ENCODE peak calls at places on chromosomes 7 and 10, in four cellular contexts. Z is GM10248, A is AG10803, U is OCI-LY7. E is an unnamed sample.

GRCh38 chr7:99558306-99559275 is at the start of gene ZNF655:
- DNase-seq in U (peak), A (peak), Z (peak), E (peak)

GRCh38 chr10:115624448-115624847 is 531.3 kb downstream of the ATRNL1 start:
- DNase-seq in U (no peak), Z (no peak), A (no peak), E (no peak)

GRCh38 chr10:93745411-93746065 is 12.2 kb upstream of the LGI1 start:
- DNase-seq in A (peak), Z (no peak), U (peak), E (peak)

GRCh38 chr10:31347705-31348104 is 28.7 kb downstream of the ZEB1 start:
- DNase-seq in A (no peak), U (no peak), Z (no peak), E (no peak)

GRCh38 chr7:151992375-151992774 is 33.1 kb upstream of the GALNT11 start:
- DNase-seq in A (no peak), U (peak), Z (peak), E (peak)

GRCh38 chr10:28676968-28677888 is at the start of gene BAMBI:
- DNase-seq in A (peak), Z (peak), U (peak), E (peak)

GRCh38 chr7:149685455-149685854 is 87.9 kb downstream of the ZNF467 start:
- DNase-seq in U (no peak), Z (no peak), A (peak), E (no peak)

GRCh38 chr7:69837387-69838068 is 239.3 kb downstream of the AUTS2 start:
- DNase-seq in U (no peak), A (peak), Z (no peak), E (no peak)

GRCh38 chr10:29657719-29658274 is 23.0 kb upstream of the SVIL start:
- DNase-seq in U (no peak), Z (no peak), A (no peak), E (no peak)

GRCh38 chr10:51698473-51699063 is 827 bp downstream of the CSTF2T start:
- DNase-seq in U (no peak), A (no peak), Z (no peak), E (no peak)

GRCh38 chr10:133616371-133617130 is 10.0 kb downstream of the FRG2B start:
- DNase-seq in Z (no peak), A (no peak), U (no peak), E (no peak)

GRCh38 chr7:6107924-6108323 is 76.7 kb downstream of the ANKRD61 start:
- DNase-seq in U (no peak), A (no peak), Z (no peak), E (no peak)

GRCh38 chr7:151134743-151135524 is 32.6 kb downstream of the GBX1 start:
- DNase-seq in U (no peak), A (no peak), Z (no peak), E (no peak)

GRCh38 chr7:136391371-136391770 is 414.2 kb upstream of the MTPN start:
- DNase-seq in U (no peak), A (no peak), Z (no peak), E (no peak)

GRCh38 chr7:46454796-46455195 is 533.7 kb upstream of the IGFBP3 start:
- DNase-seq in A (peak), Z (no peak), U (no peak), E (no peak)

GRCh38 chr7:55307123-55307916 is 57.8 kb upstream of the LANCL2 start:
- DNase-seq in Z (no peak), U (no peak), A (no peak), E (no peak)

GRCh38 chr10:110455440-110455839 is 42.3 kb upstream of the DUSP5 start:
- DNase-seq in A (no peak), Z (no peak), U (peak), E (peak)

GRCh38 chr7:82839063-82839462 is 323.6 kb downstream of the PCLO start:
- DNase-seq in U (no peak), A (no peak), Z (no peak), E (no peak)

GRCh38 chr7:46569117-46569433 is 648.0 kb upstream of the IGFBP3 start:
- DNase-seq in Z (no peak), U (no peak), A (no peak), E (no peak)

GRCh38 chr10:121926669-121927360 is 1.0 kb downstream of the ATE1 start:
- DNase-seq in A (peak), U (peak), Z (peak), E (peak)

GRCh38 chr7:151311294-151311864 is 30.2 kb upstream of the NUB1 start:
- DNase-seq in U (peak), A (no peak), Z (no peak), E (peak)

GRCh38 chr10:72691470-72692056 is 380 bp upstream of the MCU start:
- DNase-seq in Z (no peak), U (no peak), A (no peak), E (no peak)

GRCh38 chr10:93376372-93377296 is 105.5 kb downstream of the MYOF start:
- DNase-seq in Z (peak), A (peak), U (peak), E (peak)

GRCh38 chr10:18378766-18379165 is 238.5 kb downstream of the CACNB2 start:
- DNase-seq in A (no peak), U (no peak), Z (no peak), E (no peak)

GRCh38 chr10:50832171-50832751 is 53.2 kb downstream of the A1CF start:
- DNase-seq in A (no peak), U (no peak), Z (no peak), E (no peak)

DNA sequence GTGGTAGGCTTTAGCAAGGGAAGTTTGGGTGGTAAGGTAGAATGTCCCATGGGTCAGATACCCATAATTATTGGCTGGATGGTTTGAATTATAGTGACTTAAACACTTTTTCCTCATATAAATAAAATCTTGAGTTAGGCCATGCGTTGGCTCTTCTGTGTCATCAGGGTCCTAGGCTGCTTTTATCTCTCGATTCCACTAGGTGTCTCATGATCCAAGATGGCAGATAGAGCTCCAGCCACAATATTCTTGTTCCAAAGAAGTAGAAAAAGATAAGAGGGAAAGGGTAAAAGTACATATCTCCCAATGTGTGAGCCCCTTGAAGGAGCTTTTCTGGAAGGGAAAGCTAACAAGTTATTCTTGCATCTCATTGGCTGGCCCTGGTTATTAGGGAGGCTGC is 144.7 kb downstream of the GRK5 start:
- DNase-seq in Z (no peak), A (no peak), U (peak), E (no peak)
- TF ChIP-seq CTCF in Z (no peak), A (no peak), U (peak), E (no peak)

GRCh38 chr10:97331304-97331703 is 3.2 kb downstream of the FRAT2 start:
- DNase-seq in Z (no peak), U (no peak), A (no peak), E (no peak)

GRCh38 chr10:97333351-97333600 is 1.3 kb downstream of the FRAT2 start:
- DNase-seq in U (peak), Z (no peak), A (no peak), E (peak)

GRCh38 chr10:97333601-97334369 is 744 bp downstream of the FRAT2 start:
- DNase-seq in U (peak), A (peak), Z (no peak), E (peak)

GRCh38 chr10:97334370-97335175 is at the start of gene FRAT2:
- DNase-seq in Z (peak), U (peak), A (peak), E (peak)

GRCh38 chr10:97332586-97333350 is 1.8 kb downstream of the FRAT2 start:
- DNase-seq in U (no peak), Z (no peak), A (peak), E (peak)
- TF ChIP-seq CTCF in U (no peak), Z (peak), A (peak), E (no peak)

DNA sequence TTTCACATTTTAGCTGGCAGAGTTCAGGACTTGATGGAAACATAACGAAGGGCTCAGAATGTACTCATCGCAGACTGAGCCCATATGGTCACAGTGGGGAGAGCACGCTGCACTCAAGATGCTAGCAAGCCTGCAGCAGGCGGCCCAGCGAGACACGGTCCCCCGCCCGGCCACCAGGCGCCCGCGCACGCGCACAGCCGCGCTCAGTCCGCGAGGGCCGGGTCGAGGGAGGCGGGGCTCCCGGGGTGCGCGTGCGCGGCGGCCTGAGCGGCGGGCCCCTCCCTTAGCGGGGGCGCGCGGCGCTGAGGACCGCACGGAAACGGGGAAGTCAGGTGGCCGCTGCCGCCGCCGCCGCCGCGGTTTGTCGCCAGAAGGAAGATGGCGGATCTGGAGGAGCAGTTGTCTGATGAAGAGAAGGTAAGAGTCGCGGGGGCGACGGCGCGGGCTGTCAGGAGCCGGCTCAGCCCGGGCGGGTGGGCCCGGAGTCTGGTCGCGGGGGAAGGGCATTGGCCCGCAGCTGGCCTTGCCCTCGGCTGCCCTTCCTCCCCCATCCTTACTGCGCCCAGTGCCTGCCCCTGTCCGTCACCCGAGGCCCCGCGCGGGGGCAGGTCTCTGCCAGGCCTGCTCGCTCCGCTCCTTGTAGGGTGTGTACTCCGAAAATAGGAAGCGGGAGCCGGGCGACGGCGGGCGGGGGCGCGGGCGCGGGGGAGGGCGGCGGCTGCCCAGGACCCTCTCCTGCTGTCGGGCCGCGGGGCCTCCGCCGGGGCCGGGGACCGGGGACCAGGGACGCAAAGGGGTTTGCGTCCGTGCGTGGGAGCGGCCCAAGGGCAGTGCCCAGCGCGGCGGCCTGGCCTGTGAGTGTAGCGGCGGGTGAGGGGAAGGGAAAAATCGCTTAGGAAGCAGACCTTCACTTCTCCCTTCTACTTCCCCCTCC is at the start of gene CAPZA2:
- DNase-seq in A (peak), Z (peak), U (peak), E (peak)
- TF ChIP-seq CTCF in A (peak), Z (no peak), U (peak), E (peak)

GRCh38 chr10:75540357-75541335 is 109.2 kb downstream of the LRMDA start:
- DNase-seq in Z (no peak), A (no peak), U (no peak), E (peak)
- TF ChIP-seq CTCF in Z (no peak), A (peak), U (peak), E (peak)

GRCh38 chr7:130463553-130464434 is 23.0 kb upstream of the CEP41 start:
- DNase-seq in U (no peak), Z (no peak), A (no peak), E (no peak)
- TF ChIP-seq CTCF in U (no peak), Z (no peak), A (no peak), E (no peak)